ENCODE peak calls at places on chromosomes 11 and 22, in five cellular contexts. P, V, F, Q and O are unnamed samples.

GRCh38 chr11:2574553-2575535 is 125.0 kb downstream of the KCNQ1OT1 start:
- DNase-seq in P (no peak), V (peak; percentile 35), F (no peak), Q (no peak), O (no peak)

GRCh38 chr11:898160-898517 is 12.5 kb downstream of the CHID1 start:
- DNase-seq in P (peak; percentile 11), V (no peak), F (no peak), Q (no peak), O (peak; percentile 22)

GRCh38 chr11:19577849-19578619 is 134.6 kb upstream of the NAV2 start:
- DNase-seq in P (peak; percentile 66), V (no peak), F (no peak), Q (no peak), O (no peak)

GRCh38 chr11:43632171-43632570 is 48.4 kb upstream of the HSD17B12 start:
- DNase-seq in P (peak; percentile 45), V (no peak), F (no peak), Q (no peak), O (no peak)

GRCh38 chr11:96050435-96051182 is 126.7 kb upstream of the MTMR2 start:
- DNase-seq in P (peak; percentile 86), V (no peak), F (no peak), Q (no peak), O (no peak)

GRCh38 chr11:132886335-132886734 is 646.0 kb downstream of the OPCML start:
- DNase-seq in P (peak; percentile 94), V (no peak), F (no peak), Q (no peak), O (no peak)

GRCh38 chr11:86990520-86990919 is 35.3 kb upstream of the FZD4 start:
- DNase-seq in P (peak; percentile 79), V (no peak), F (no peak), Q (no peak), O (peak; percentile 63)

GRCh38 chr22:41094036-41094435 is 1.6 kb downstream of the EP300 start:
- DNase-seq in P (peak; percentile 40), V (no peak), F (no peak), Q (no peak), O (peak; percentile 42)

GRCh38 chr11:108592591-108593213 is 866 bp downstream of the EXPH5 start:
- DNase-seq in P (no peak), V (peak; percentile 76), F (peak; percentile 12), Q (peak; percentile 16), O (peak; percentile 37)

GRCh38 chr22:48713266-48714205 is 1114.1 kb downstream of the BRD1 start:
- DNase-seq in P (no peak), V (peak; percentile 28), F (no peak), Q (no peak), O (no peak)

GRCh38 chr11:108693852-108694251 is 29.0 kb downstream of the DDX10 start:
- DNase-seq in P (peak; percentile 63), V (no peak), F (no peak), Q (no peak), O (peak; percentile 54)

GRCh38 chr11:16843307-16843706 is 104.9 kb downstream of the C11orf58 start:
- DNase-seq in P (no peak), V (no peak), F (no peak), Q (peak; percentile 61), O (peak; percentile 64)

GRCh38 chr11:34379081-34379480 is 21.3 kb upstream of the ABTB2 start:
- DNase-seq in P (peak; percentile 36), V (no peak), F (no peak), Q (no peak), O (no peak)

GRCh38 chr22:38033522-38034277 is 23.5 kb upstream of the PICK1 start:
- DNase-seq in P (no peak), V (no peak), F (no peak), Q (no peak), O (no peak)

GRCh38 chr22:43956383-43956782 is 1.1 kb downstream of the SAMM50 start:
- DNase-seq in P (no peak), V (no peak), F (no peak), Q (no peak), O (no peak)

GRCh38 chr11:67276821-67277230 is 10.6 kb downstream of the GRK2 start:
- DNase-seq in P (peak; percentile 45), V (peak; percentile 50), F (peak; percentile 32), Q (no peak), O (no peak)